ENCODE peak calls at places on chromosomes 12 and 14, in six cellular contexts. I is lower leg skin, T is HCT116, J is activated B cell treated with CpG ODN at 0.5 μM for 24 hours, B is iPS DF 6.9, W is NCI-H1105. G is an unnamed sample.

GRCh38 chr12:6944381-6945186 is 762 bp downstream of the C12orf57 start:
- DNase-seq in I (peak; percentile 93), T (peak; percentile 89), J (peak; percentile 80), B (peak; percentile 89), W (peak; percentile 95), G (peak; percentile 88)

GRCh38 chr14:22070119-22070982 is 396.7 kb upstream of the OR4E1 start:
- DNase-seq in I (no peak), T (no peak), J (peak; percentile 16), B (no peak), W (no peak), G (no peak)

GRCh38 chr12:57603758-57604453 is 718 bp upstream of the DTX3 start:
- DNase-seq in I (peak; percentile 48), T (no peak), J (no peak), B (no peak), W (no peak), G (no peak)

GRCh38 chr12:96714199-96714598 is 192.9 kb upstream of the NEDD1 start:
- DNase-seq in I (no peak), T (no peak), J (no peak), B (no peak), W (no peak), G (no peak)

GRCh38 chr12:96136720-96137378 is 57.3 kb upstream of the ELK3 start:
- DNase-seq in I (no peak), T (no peak), J (no peak), B (no peak), W (no peak), G (no peak)

GRCh38 chr12:117494833-117495714 is 133.6 kb upstream of the NOS1 start:
- DNase-seq in I (no peak), T (no peak), J (no peak), B (no peak), W (peak; percentile 82), G (no peak)

GRCh38 chr12:112839386-112839972 is 47.9 kb downstream of the RPH3A start:
- DNase-seq in I (no peak), T (no peak), J (no peak), B (no peak), W (no peak), G (peak; percentile 95)

GRCh38 chr14:90979451-90979850 is 81.0 kb downstream of the RPS6KA5 start:
- DNase-seq in I (no peak), T (no peak), J (no peak), B (no peak), W (no peak), G (no peak)

GRCh38 chr12:3307419-3307818 is 183.6 kb upstream of the PRMT8 start:
- DNase-seq in I (no peak), T (no peak), J (no peak), B (no peak), W (no peak), G (no peak)

GRCh38 chr12:12327802-12328201 is 22.2 kb downstream of the MANSC1 start:
- DNase-seq in I (no peak), T (peak; percentile 62), J (no peak), B (no peak), W (peak; percentile 49), G (peak; percentile 56)

GRCh38 chr14:76953196-76953945 is 75.1 kb downstream of the IRF2BPL start:
- DNase-seq in I (peak; percentile 68), T (peak; percentile 81), J (peak; percentile 38), B (no peak), W (no peak), G (peak; percentile 62)

GRCh38 chr12:20097561-20097960 is 270.8 kb upstream of the PDE3A start:
- DNase-seq in I (no peak), T (no peak), J (no peak), B (no peak), W (no peak), G (no peak)

GRCh38 chr14:29265852-29266251 is 499.3 kb downstream of the FOXG1 start:
- DNase-seq in I (no peak), T (no peak), J (no peak), B (no peak), W (no peak), G (no peak)

GRCh38 chr14:100381386-100382105 is 58.4 kb downstream of the SLC25A47 start:
- DNase-seq in I (no peak), T (no peak), J (no peak), B (no peak), W (no peak), G (no peak)

GRCh38 chr12:9651265-9651729 is 18.2 kb upstream of the CLEC2D start:
- DNase-seq in I (no peak), T (no peak), J (no peak), B (no peak), W (no peak), G (no peak)

GRCh38 chr14:91283666-91284065 is 39.2 kb upstream of the GPR68 start:
- DNase-seq in I (no peak), T (no peak), J (no peak), B (no peak), W (no peak), G (no peak)

GRCh38 chr14:71721791-71722190 is 210.4 kb upstream of the RGS6 start:
- DNase-seq in I (no peak), T (no peak), J (no peak), B (no peak), W (no peak), G (no peak)

GRCh38 chr14:61537567-61538463 is 157.5 kb upstream of the HIF1A start:
- DNase-seq in I (no peak), T (peak; percentile 95), J (no peak), B (no peak), W (peak; percentile 67), G (peak; percentile 37)

GRCh38 chr12:112927925-112928324 is 10.3 kb upstream of the OAS3 start:
- DNase-seq in I (no peak), T (no peak), J (no peak), B (no peak), W (no peak), G (no peak)

GRCh38 chr14:82602794-82603193 is 1069.1 kb upstream of the SEL1L start:
- DNase-seq in I (no peak), T (no peak), J (no peak), B (no peak), W (no peak), G (no peak)

GRCh38 chr14:54680636-54681035 is 113.7 kb downstream of the SAMD4A start:
- DNase-seq in I (no peak), T (no peak), J (no peak), B (no peak), W (no peak), G (no peak)

GRCh38 chr12:77113971-77114370 is 48.6 kb upstream of the E2F7 start:
- DNase-seq in I (no peak), T (no peak), J (no peak), B (no peak), W (no peak), G (no peak)

GRCh38 chr14:104956290-104956890 is 21.8 kb downstream of the AHNAK2 start:
- DNase-seq in I (no peak), T (no peak), J (no peak), B (no peak), W (no peak), G (no peak)

GRCh38 chr14:75238728-75239455 is 39.7 kb upstream of the FOS start:
- DNase-seq in I (no peak), T (no peak), J (no peak), B (no peak), W (no peak), G (no peak)

GRCh38 chr12:131137836-131138637 is 184.3 kb downstream of the ADGRD1 start:
- DNase-seq in I (no peak), T (no peak), J (no peak), B (no peak), W (no peak), G (no peak)

GRCh38 chr14:75972729-75973480 is 8.9 kb downstream of the TGFB3 start:
- DNase-seq in I (no peak), T (no peak), J (no peak), B (no peak), W (no peak), G (no peak)

GRCh38 chr14:95190346-95190840 is 33.1 kb upstream of the DICER1 start:
- DNase-seq in I (no peak), T (no peak), J (no peak), B (no peak), W (no peak), G (no peak)

GRCh38 chr14:53278602-53279506 is 125.7 kb upstream of the DDHD1 start:
- DNase-seq in I (no peak), T (no peak), J (no peak), B (peak; percentile 7), W (no peak), G (peak; percentile 44)

GRCh38 chr14:104547310-104547997 is 32.1 kb upstream of the C14orf180 start:
- DNase-seq in I (no peak), T (no peak), J (no peak), B (no peak), W (no peak), G (no peak)

GRCh38 chr12:56988207-56988739 is 18.1 kb downstream of the ZBTB39 start:
- DNase-seq in I (no peak), T (no peak), J (no peak), B (no peak), W (no peak), G (no peak)

GRCh38 chr14:63899953-63900352 is 47.1 kb downstream of the SYNE2 start:
- DNase-seq in I (no peak), T (no peak), J (no peak), B (no peak), W (no peak), G (no peak)

GRCh38 chr12:98725481-98726247 is 80.6 kb downstream of the APAF1 start:
- DNase-seq in I (no peak), T (peak; percentile 21), J (no peak), B (no peak), W (peak; percentile 39), G (peak; percentile 22)